ENCODE peak calls at places on chromosomes 16 and 17, in six cellular contexts. J, D, B, M, O and U are unnamed samples.

GRCh38 chr17:4968166-4968915 is 724 bp upstream of the SPAG7 start:
- DNase-seq in J (no peak), B (no peak), M (peak; percentile 37), D (no peak), O (no peak), U (peak; percentile 73)

GRCh38 chr17:68955181-68955841 is at the start of gene ABCA8:
- DNase-seq in M (no peak), J (no peak), O (no peak), D (no peak), B (peak; percentile 56), U (no peak)

GRCh38 chr17:47615766-47616424 is 33.8 kb upstream of the KPNB1 start:
- DNase-seq in B (no peak), M (no peak), D (peak; percentile 65), J (peak; percentile 53), O (peak; percentile 72), U (no peak)

GRCh38 chr16:8194795-8195194 is 395.5 kb downstream of the TMEM114 start:
- DNase-seq in B (no peak), J (no peak), D (no peak), O (peak; percentile 51), M (no peak), U (no peak)

GRCh38 chr17:17134952-17135340 is 71.2 kb downstream of the PLD6 start:
- DNase-seq in B (no peak), M (no peak), O (no peak), D (no peak), J (no peak), U (no peak)

GRCh38 chr16:31502981-31503380 is 5.2 kb downstream of the RUSF1 start:
- DNase-seq in B (no peak), D (peak; percentile 73), O (no peak), J (peak; percentile 50), M (no peak), U (no peak)

GRCh38 chr16:11066231-11066870 is 122.0 kb downstream of the CLEC16A start:
- DNase-seq in B (no peak), J (no peak), O (no peak), M (no peak), D (no peak), U (no peak)

GRCh38 chr17:45260204-45260783 is 1.6 kb downstream of the SPATA32 start:
- DNase-seq in M (no peak), D (no peak), J (no peak), O (no peak), B (no peak), U (no peak)

GRCh38 chr16:21952793-21953540 is at the start of gene UQCRC2:
- DNase-seq in O (peak; percentile 95), B (peak; percentile 90), J (peak; percentile 97), M (peak; percentile 69), D (peak; percentile 92), U (peak; percentile 83)

GRCh38 chr16:47574091-47575054 is 113.2 kb downstream of the PHKB start:
- DNase-seq in M (no peak), B (no peak), O (no peak), D (peak; percentile 28), J (peak; percentile 31), U (peak; percentile 23)

GRCh38 chr17:69451416-69452394 is 37.2 kb downstream of the MAP2K6 start:
- DNase-seq in O (no peak), J (no peak), B (no peak), M (no peak), D (no peak), U (no peak)

GRCh38 chr17:40518401-40519088 is 17.1 kb upstream of the TNS4 start:
- DNase-seq in J (no peak), D (peak; percentile 46), M (no peak), O (no peak), B (no peak), U (peak; percentile 52)

GRCh38 chr16:10569629-10570028 is 10.8 kb downstream of the EMP2 start:
- DNase-seq in B (no peak), O (no peak), M (no peak), D (peak; percentile 42), J (no peak), U (no peak)

GRCh38 chr17:74192950-74193781 is 10.3 kb upstream of the RPL38 start:
- DNase-seq in D (no peak), M (no peak), J (no peak), O (no peak), B (no peak), U (no peak)

GRCh38 chr16:86396918-86397317 is 113.4 kb upstream of the FOXF1 start:
- DNase-seq in D (peak; percentile 97), M (no peak), B (no peak), O (no peak), J (peak; percentile 85), U (no peak)

GRCh38 chr17:41308251-41308917 is 725 bp downstream of the KRTAP16-1 start:
- DNase-seq in D (peak; percentile 10), M (no peak), B (no peak), J (peak; percentile 20), O (no peak), U (no peak)

GRCh38 chr16:69084301-69084700 is 21.2 kb upstream of the HAS3 start:
- DNase-seq in D (peak; percentile 67), B (no peak), M (no peak), J (peak; percentile 55), O (no peak), U (no peak)

GRCh38 chr16:88353691-88354090 is 29.1 kb upstream of the ZNF469 start:
- DNase-seq in J (no peak), B (no peak), O (no peak), M (no peak), D (no peak), U (no peak)

GRCh38 chr17:1416414-1416813 is 16.4 kb upstream of the YWHAE start:
- DNase-seq in O (no peak), D (no peak), B (no peak), J (no peak), M (no peak), U (no peak)

GRCh38 chr16:15751940-15752339 is 101.9 kb downstream of the NDE1 start:
- DNase-seq in J (no peak), O (no peak), M (no peak), B (no peak), D (no peak), U (no peak)

GRCh38 chr16:6016530-6017184 is 919.1 kb upstream of the EEF2KMT start:
- DNase-seq in O (no peak), B (no peak), M (no peak), J (no peak), D (peak; percentile 23), U (no peak)

GRCh38 chr17:49964539-49965521 is 4.2 kb upstream of the DLX4 start:
- DNase-seq in D (no peak), M (no peak), J (no peak), O (no peak), B (no peak), U (peak; percentile 41)

GRCh38 chr16:20902426-20902825 is 1.9 kb downstream of the LYRM1 start:
- DNase-seq in M (no peak), B (no peak), O (no peak), D (no peak), J (no peak), U (no peak)

GRCh38 chr16:83953796-83954576 is 946 bp downstream of the OSGIN1 start:
- DNase-seq in B (no peak), O (peak; percentile 69), M (no peak), D (peak; percentile 30), J (no peak), U (peak; percentile 18)

GRCh38 chr16:8115814-8116213 is 474.5 kb downstream of the TMEM114 start:
- DNase-seq in O (no peak), D (no peak), J (no peak), B (no peak), M (no peak), U (no peak)

GRCh38 chr17:33049781-33050414 is 58.3 kb downstream of the SPACA3 start:
- DNase-seq in B (peak; percentile 50), J (peak; percentile 77), D (peak; percentile 56), O (peak; percentile 46), M (no peak), U (peak; percentile 60)

GRCh38 chr17:20184191-20184590 is 175.0 kb downstream of the SPECC1 start:
- DNase-seq in M (no peak), O (no peak), B (no peak), D (peak; percentile 30), J (no peak), U (no peak)